ENCODE peak calls at places on chromosomes 12 and 14, in four cellular contexts. R, W, K and U are unnamed samples.

GRCh38 chr12:109697270-109697553 is 16.4 kb upstream of the FAM222A start:
- DNase-seq in W (no peak), K (no peak), R (no peak), U (no peak)

GRCh38 chr14:35159742-35160409 is 37.5 kb downstream of the PRORP start:
- DNase-seq in R (peak; percentile 95), K (peak; percentile 99), W (peak; percentile 21), U (no peak)

GRCh38 chr14:53791116-53791515 is 165.5 kb downstream of the BMP4 start:
- DNase-seq in R (no peak), W (no peak), K (no peak), U (no peak)

GRCh38 chr12:91896725-91897515 is 248.7 kb downstream of the BTG1 start:
- DNase-seq in W (no peak), R (peak; percentile 15), K (no peak), U (no peak)

GRCh38 chr12:93377252-93377542 is 528 bp upstream of the NUDT4 start:
- DNase-seq in K (no peak), R (no peak), W (no peak), U (no peak)

GRCh38 chr14:64828096-64828495 is 51.6 kb downstream of the SPTB start:
- DNase-seq in K (no peak), R (no peak), W (no peak), U (no peak)

GRCh38 chr12:116691636-116692035 is 46.2 kb downstream of the SPRING1 start:
- DNase-seq in R (no peak), K (no peak), W (no peak), U (no peak)

GRCh38 chr12:20264608-20265114 is 103.7 kb upstream of the PDE3A start:
- DNase-seq in R (peak; percentile 32), W (no peak), K (peak; percentile 8), U (no peak)

GRCh38 chr12:98416845-98417244 is 98.5 kb upstream of the TMPO start:
- DNase-seq in R (peak; percentile 41), K (peak; percentile 30), W (peak; percentile 35), U (no peak)

GRCh38 chr12:118307069-118307954 is 65.4 kb downstream of the TAOK3 start:
- DNase-seq in W (no peak), K (peak; percentile 93), R (peak; percentile 97), U (peak; percentile 60)

GRCh38 chr12:94941440-94941862 is 62.0 kb downstream of the NDUFA12 start:
- DNase-seq in R (peak; percentile 82), K (peak; percentile 98), W (no peak), U (peak; percentile 84)

DNA sequence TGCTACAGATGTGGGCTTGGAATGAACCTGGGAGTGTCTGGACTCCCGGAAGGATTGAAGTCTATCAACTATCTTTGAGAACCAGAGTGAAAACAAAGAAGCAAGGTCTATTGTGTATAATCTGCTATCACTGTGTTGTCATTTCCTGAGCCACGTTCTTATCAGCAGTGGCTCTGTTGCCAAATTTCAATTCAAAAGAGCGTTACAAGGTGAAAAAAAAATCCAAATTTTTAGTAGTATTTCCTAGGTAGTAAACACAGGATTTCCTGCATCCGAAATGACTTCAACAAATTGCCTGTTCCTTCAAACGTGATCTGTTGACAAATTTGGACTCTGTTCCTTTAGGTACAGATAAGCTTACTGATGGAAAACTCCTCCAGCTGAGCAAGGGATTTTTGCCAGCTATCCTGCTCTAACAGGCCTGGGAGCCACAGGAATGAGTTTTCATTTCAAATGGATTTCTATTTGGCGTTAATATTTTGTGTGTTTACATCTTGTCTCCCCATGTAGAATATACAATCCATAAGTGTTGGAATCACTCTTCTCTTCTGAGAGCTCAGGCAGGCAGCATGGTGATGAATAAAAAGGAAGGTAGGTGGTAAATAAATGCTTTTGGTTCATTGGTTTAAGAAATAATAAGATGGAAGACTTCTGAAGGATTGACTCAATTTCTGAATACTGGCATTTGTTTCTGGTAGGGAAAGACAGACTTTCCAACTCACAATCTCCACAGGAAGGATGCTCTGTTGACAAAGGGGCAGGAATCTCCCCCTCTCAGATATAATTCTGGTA is 58.5 kb downstream of the GPR135 start:
- DNase-seq in W (no peak), K (peak; percentile 73), R (peak; percentile 73), U (no peak)
- H3K4me3 ChIP-seq in W (no peak overlapping the region), K (no peak overlapping the region), R (peak overlapping the region; percentile 18), U (no peak overlapping the region)

DNA sequence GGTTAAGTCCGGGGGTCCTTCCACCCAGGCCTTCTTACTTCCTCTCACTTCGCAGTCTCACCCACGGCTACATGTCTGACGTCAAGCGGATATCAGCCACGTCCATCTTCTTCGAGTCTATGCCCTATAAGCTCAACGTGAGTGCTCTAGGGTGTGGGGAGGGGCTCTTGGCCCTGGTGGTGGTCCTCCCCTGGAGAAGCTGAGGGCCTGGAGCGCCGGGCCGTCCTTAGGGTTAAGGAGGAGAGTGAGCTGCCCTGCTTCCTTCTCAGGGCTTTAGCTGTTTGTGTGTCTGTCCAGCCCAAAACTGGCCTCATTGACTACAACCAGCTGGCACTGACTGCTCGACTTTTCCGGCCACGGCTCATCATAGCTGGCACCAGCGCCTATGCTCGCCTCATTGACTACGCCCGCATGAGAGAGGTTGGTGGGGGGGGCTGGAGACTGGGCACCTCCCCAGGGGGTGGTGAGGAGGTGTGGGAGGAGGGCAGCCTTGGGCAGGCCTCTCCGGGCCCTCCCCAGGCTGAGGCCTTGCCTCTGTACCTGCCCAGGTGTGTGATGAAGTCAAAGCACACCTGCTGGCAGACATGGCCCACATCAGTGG is 2.7 kb downstream of the SHMT2 start:
- DNase-seq in K (no peak), R (no peak), W (no peak), U (peak; percentile 82)
- H3K27me3 ChIP-seq in K (no peaks in the 10 kb centered on the region), R (no peaks in the 10 kb centered on the region), W (no peaks in the 10 kb centered on the region), U (no peaks in the 10 kb centered on the region)

GRCh38 chr12:48580831-48581230 is 11.0 kb upstream of the LALBA start:
- DNase-seq in W (no peak), R (no peak), K (peak; percentile 75), U (no peak)
- H3K4me3 ChIP-seq in W (no peak overlapping the region), R (no peak overlapping the region), K (no peak overlapping the region), U (no peak overlapping the region)

GRCh38 chr12:131525795-131526508 is 184.9 kb upstream of the SFSWAP start:
- DNase-seq in W (no peak), R (no peak), K (no peak), U (no peak)
- H3K27me3 ChIP-seq in W (no peaks in the 10 kb centered on the region), R (no peaks in the 10 kb centered on the region), K (no peaks in the 10 kb centered on the region), U (peaks cover 2% of the 10 kb centered on the region)